ENCODE peak calls at places on chromosomes 6 and 20, in four cellular contexts. K is A549, U is HepG2, A is K562. X is an unnamed sample.

GRCh38 chr20:63795178-63795830 is 35.8 kb downstream of the ZBTB46 start:
- DNase-seq in K (no peak), U (no peak), A (no peak), X (no peak)

GRCh38 chr20:10953437-10953836 is 279.6 kb upstream of the JAG1 start:
- DNase-seq in U (no peak), A (no peak), K (no peak), X (no peak)

GRCh38 chr6:131997450-131998153 is 46.4 kb upstream of the CCN2 start:
- DNase-seq in K (no peak), A (no peak), U (peak), X (no peak)

GRCh38 chr6:113630738-113631535 is 226.2 kb upstream of the MARCKS start:
- DNase-seq in K (no peak), U (no peak), A (no peak), X (no peak)

GRCh38 chr6:56875523-56875922 is 79.4 kb upstream of the BEND6 start:
- DNase-seq in A (no peak), K (no peak), U (no peak), X (no peak)

GRCh38 chr6:34877259-34877658 is 10.6 kb downstream of the TAF11 start:
- DNase-seq in U (no peak), K (no peak), A (no peak), X (no peak)

GRCh38 chr6:135465307-135465706 is 32.2 kb downstream of the AHI1 start:
- DNase-seq in U (no peak), A (no peak), K (no peak), X (no peak)

GRCh38 chr6:3739311-3739897 is 12.1 kb downstream of the PXDC1 start:
- DNase-seq in U (no peak), A (no peak), K (no peak), X (no peak)

GRCh38 chr6:133314951-133315350 is 73.8 kb downstream of the EYA4 start:
- DNase-seq in A (no peak), U (no peak), K (no peak), X (no peak)

GRCh38 chr20:4449977-4450715 is 271.6 kb upstream of the PRND start:
- DNase-seq in A (no peak), K (peak), U (peak), X (no peak)

GRCh38 chr6:116629467-116630063 is 13.3 kb downstream of the RSPH4A start:
- DNase-seq in K (no peak), A (peak), U (no peak), X (no peak)

GRCh38 chr6:52373294-52373693 is 11.3 kb downstream of the PAQR8 start:
- DNase-seq in K (no peak), U (no peak), A (no peak), X (no peak)

GRCh38 chr6:72365773-72366172 is 256.1 kb upstream of the KCNQ5 start:
- DNase-seq in U (no peak), A (no peak), K (no peak), X (no peak)

GRCh38 chr6:82419859-82420258 is 56.2 kb downstream of the TPBG start:
- DNase-seq in A (no peak), U (no peak), K (no peak), X (no peak)

GRCh38 chr6:33620158-33620583 is 951 bp upstream of the ITPR3 start:
- DNase-seq in K (no peak), U (no peak), A (peak), X (peak)

GRCh38 chr6:158607411-158608170 is 37.0 kb downstream of the DYNLT1 start:
- DNase-seq in A (no peak), U (no peak), K (no peak), X (no peak)

GRCh38 chr6:85670573-85670972 is 27.9 kb upstream of the SYNCRIP start:
- DNase-seq in K (no peak), A (no peak), U (no peak), X (no peak)

GRCh38 chr6:163218361-163218894 is 196.1 kb upstream of the QKI start:
- DNase-seq in A (no peak), U (no peak), K (no peak), X (no peak)

GRCh38 chr6:7373739-7374138 is 15.8 kb downstream of the CAGE1 start:
- DNase-seq in U (no peak), K (no peak), A (no peak), X (no peak)

GRCh38 chr6:100460650-100461204 is 4.0 kb downstream of the SIM1 start:
- DNase-seq in U (no peak), A (peak), K (peak), X (no peak)

GRCh38 chr20:24694157-24694726 is 224.8 kb downstream of the SYNDIG1 start:
- DNase-seq in U (no peak), A (no peak), K (no peak), X (peak)

GRCh38 chr20:19660808-19661378 is 97.2 kb upstream of the RIN2 start:
- DNase-seq in U (peak), K (no peak), A (no peak), X (no peak)

GRCh38 chr20:19659468-19659867 is 98.6 kb upstream of the RIN2 start:
- DNase-seq in A (no peak), K (no peak), U (no peak), X (no peak)

GRCh38 chr20:19654906-19655305 is 103.2 kb upstream of the RIN2 start:
- DNase-seq in A (no peak), K (no peak), U (no peak), X (no peak)

GRCh38 chr20:19661717-19662637 is 96.1 kb upstream of the RIN2 start:
- DNase-seq in U (peak), A (peak), K (peak), X (peak)

GRCh38 chr20:19658137-19658536 is 99.9 kb upstream of the RIN2 start:
- DNase-seq in U (no peak), K (no peak), A (no peak), X (no peak)
- TF ChIP-seq RNF2 in U (no peak), K (no peak), A (no peak), X (no peak)

GRCh38 chr6:104940238-104940880 is 16.5 kb upstream of the LIN28B start:
- DNase-seq in U (peak), A (no peak), K (no peak), X (peak)

GRCh38 chr6:104941694-104942177 is 15.2 kb upstream of the LIN28B start:
- DNase-seq in A (no peak), U (no peak), K (no peak), X (no peak)

GRCh38 chr6:104940881-104941693 is 15.8 kb upstream of the LIN28B start:
- DNase-seq in A (peak), K (no peak), U (peak), X (peak)

GRCh38 chr6:104949206-104949605 is 7.7 kb upstream of the LIN28B start:
- DNase-seq in A (no peak), U (no peak), K (no peak), X (no peak)

GRCh38 chr6:104943781-104944180 is 13.1 kb upstream of the LIN28B start:
- DNase-seq in A (peak), U (no peak), K (no peak), X (no peak)
- TF ChIP-seq RNF2 in A (no peak), U (no peak), K (no peak), X (no peak)

GRCh38 chr6:105608711-105609374 is 206.0 kb upstream of the PREP start:
- DNase-seq in K (peak), U (peak), A (no peak), X (no peak)
- TF ChIP-seq RNF2 in K (no peak), U (no peak), A (no peak), X (no peak)

GRCh38 chr6:20102674-20103073 is 109.6 kb downstream of the MBOAT1 start:
- DNase-seq in K (no peak), U (no peak), A (no peak), X (no peak)
- TF ChIP-seq RNF2 in K (no peak), U (no peak), A (no peak), X (no peak)

GRCh38 chr6:107821591-107821990 is 2.5 kb downstream of the SCML4 start:
- DNase-seq in K (no peak), U (no peak), A (no peak), X (no peak)
- TF ChIP-seq RNF2 in K (no peak), U (no peak), A (no peak), X (no peak)

GRCh38 chr6:110188791-110189190 is 8.6 kb downstream of the CDC40 start:
- DNase-seq in U (no peak), K (no peak), A (no peak), X (no peak)
- TF ChIP-seq RNF2 in U (no peak), K (no peak), A (no peak), X (no peak)

X was measured in H1.